ENCODE peak calls at places on chromosomes 1 and 21, in four cellular contexts. S is H9, H is IMR-90, J is neuronal stem cell. B is an unnamed sample.

GRCh38 chr1:54134301-54134700 is 18.5 kb downstream of the CDCP2 start:
- DNase-seq in S (no peak), H (no peak), J (no peak), B (no peak)

GRCh38 chr1:197915797-197916686 is 1.1 kb upstream of the LHX9 start:
- DNase-seq in S (peak), H (peak), J (peak), B (peak)

GRCh38 chr1:94909486-94909885 is 17.4 kb downstream of the CNN3 start:
- DNase-seq in S (peak), H (no peak), J (no peak), B (no peak)

GRCh38 chr1:18578271-18578670 is 52.4 kb upstream of the PAX7 start:
- DNase-seq in S (no peak), H (no peak), J (no peak), B (no peak)

GRCh38 chr1:74690909-74691308 is 17.3 kb upstream of the ERICH3 start:
- DNase-seq in S (no peak), H (no peak), J (no peak), B (no peak)

GRCh38 chr1:156012051-156012817 is 8.5 kb downstream of the SSR2 start:
- DNase-seq in S (no peak), H (no peak), J (no peak), B (no peak)

GRCh38 chr1:207711285-207711684 is 40.6 kb upstream of the CD46 start:
- DNase-seq in S (peak), H (peak), J (no peak), B (no peak)

GRCh38 chr1:167430849-167431242 is 87.5 kb downstream of the CD247 start:
- DNase-seq in S (no peak), H (no peak), J (no peak), B (no peak)

GRCh38 chr1:234554157-234554477 is 55.9 kb downstream of the IRF2BP2 start:
- DNase-seq in S (no peak), H (no peak), J (no peak), B (no peak)

GRCh38 chr1:185396126-185396525 is 79.1 kb upstream of the IVNS1ABP start:
- DNase-seq in S (no peak), H (no peak), J (no peak), B (no peak)

GRCh38 chr1:84859866-84860265 is 33.1 kb downstream of the LPAR3 start:
- DNase-seq in S (no peak), H (no peak), J (no peak), B (no peak)

GRCh38 chr1:63343922-63344321 is 21.6 kb downstream of the FOXD3 start:
- DNase-seq in S (peak), H (no peak), J (peak), B (no peak)

GRCh38 chr21:18545908-18546307 is 142.3 kb upstream of the TMPRSS15 start:
- DNase-seq in S (no peak), H (no peak), J (no peak), B (no peak)

GRCh38 chr21:31752352-31752751 is 20.4 kb upstream of the SCAF4 start:
- DNase-seq in S (no peak), H (peak), J (no peak), B (no peak)

GRCh38 chr1:7298749-7299151 is 472.3 kb upstream of the VAMP3 start:
- DNase-seq in S (no peak), H (peak), J (no peak), B (no peak)

GRCh38 chr1:145692785-145693443 is 14.3 kb downstream of the PDZK1 start:
- DNase-seq in S (no peak), H (no peak), J (no peak), B (peak)

GRCh38 chr1:5936621-5937372 is 55.4 kb downstream of the NPHP4 start:
- DNase-seq in S (peak), H (no peak), J (no peak), B (no peak)

GRCh38 chr1:117629625-117630422 is 24.0 kb downstream of the TENT5C start:
- DNase-seq in S (no peak), H (no peak), J (no peak), B (no peak)

DNA sequence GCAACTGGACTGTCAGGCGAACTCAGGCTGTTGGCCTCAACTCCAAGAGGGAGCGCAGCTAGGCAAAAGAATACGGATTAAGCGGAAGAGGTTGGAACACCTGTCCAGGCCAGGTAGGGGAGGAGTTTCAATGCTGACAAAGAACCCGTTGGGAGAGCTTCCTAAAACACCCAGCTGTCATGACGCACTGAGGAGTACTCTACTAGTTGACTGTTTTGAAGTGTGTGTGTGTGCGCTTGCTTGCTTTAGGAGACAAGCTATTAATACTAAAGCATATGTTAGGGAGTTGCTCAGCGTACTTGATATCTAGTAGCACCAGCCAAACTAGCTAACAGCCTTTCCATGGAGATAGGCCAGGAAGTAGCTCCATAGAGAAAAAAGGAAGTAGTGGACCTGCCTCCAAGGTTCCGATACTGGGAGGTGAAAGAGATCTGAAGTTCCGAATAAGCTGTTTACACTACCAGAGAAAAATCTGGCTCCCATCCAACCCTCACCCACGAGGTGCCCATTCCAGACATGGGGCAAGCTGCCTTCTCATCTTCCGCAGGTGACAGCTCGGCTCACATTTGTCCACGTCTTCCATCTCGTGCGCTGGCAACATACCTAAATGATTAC is 974 bp upstream of the FNBP1L start:
- DNase-seq in S (no peak), H (no peak), J (no peak), B (peak)
- H2AFZ ChIP-seq in S (no peak), H (peak), J (peak), B (no peak)

GRCh38 chr21:45385549-45386050 is 19.4 kb upstream of the COL18A1 start:
- DNase-seq in S (no peak), H (no peak), J (no peak), B (no peak)

GRCh38 chr21:45388011-45388521 is 16.9 kb upstream of the COL18A1 start:
- DNase-seq in S (no peak), H (no peak), J (no peak), B (no peak)

GRCh38 chr21:45387506-45387905 is 17.5 kb upstream of the COL18A1 start:
- DNase-seq in S (no peak), H (no peak), J (no peak), B (no peak)

GRCh38 chr21:45386336-45386727 is 18.6 kb upstream of the COL18A1 start:
- DNase-seq in S (no peak), H (no peak), J (no peak), B (no peak)

GRCh38 chr21:45386728-45387371 is 18.1 kb upstream of the COL18A1 start:
- DNase-seq in S (no peak), H (peak), J (no peak), B (no peak)
- H4K91ac ChIP-seq in S (no peak), H (peak), J (no peak), B (no peak)

GRCh38 chr1:43961692-43962091 is 8.1 kb upstream of the DPH2 start:
- DNase-seq in S (no peak), H (no peak), J (no peak), B (no peak)
- H2BK5ac ChIP-seq in S (no peak), H (no peak), J (no peak), B (no peak)

GRCh38 chr1:15958788-15959187 is 17.1 kb downstream of the ZBTB17 start:
- DNase-seq in S (no peak), H (peak), J (no peak), B (no peak)

GRCh38 chr1:15959847-15960446 is 16.0 kb downstream of the ZBTB17 start:
- DNase-seq in S (no peak), H (no peak), J (no peak), B (no peak)

GRCh38 chr1:15957221-15958090 is 18.4 kb downstream of the ZBTB17 start:
- DNase-seq in S (no peak), H (no peak), J (no peak), B (peak)

GRCh38 chr1:15959424-15959823 is 16.5 kb downstream of the ZBTB17 start:
- DNase-seq in S (no peak), H (no peak), J (no peak), B (no peak)

DNA sequence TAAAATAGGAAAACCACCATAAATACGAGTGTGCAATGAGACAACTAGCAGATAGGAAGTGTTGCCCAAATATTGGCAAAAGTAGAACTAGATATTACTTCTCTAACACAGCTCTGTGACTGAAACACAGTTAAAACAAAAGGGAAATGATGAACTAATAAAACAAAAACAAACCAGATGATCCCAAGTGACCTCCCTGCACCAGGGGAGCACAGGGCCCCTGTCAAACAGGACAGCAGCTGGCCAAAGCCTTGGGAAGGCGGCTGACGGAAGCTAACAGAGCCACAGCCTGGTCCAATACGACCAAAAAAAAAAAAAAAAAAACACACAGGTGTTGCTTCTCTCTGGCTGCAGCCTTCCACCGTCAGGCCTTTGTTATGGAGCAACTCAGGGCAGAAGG is 17.8 kb downstream of the ZBTB17 start:
- DNase-seq in S (no peak), H (no peak), J (no peak), B (no peak)
- H2AFZ ChIP-seq in S (no peak), H (no peak), J (no peak), B (no peak)

GRCh38 chr1:42295816-42296215 is 39.2 kb downstream of the FOXJ3 start:
- DNase-seq in S (no peak), H (no peak), J (no peak), B (no peak)

GRCh38 chr1:42290130-42290529 is 44.9 kb downstream of the FOXJ3 start:
- DNase-seq in S (no peak), H (peak), J (no peak), B (peak)
- H4K91ac ChIP-seq in S (no peak), H (no peak), J (no peak), B (no peak)